ENCODE peak calls at places on chromosome 9, in four cellular contexts. One of them, this sample, is unnamed.

GRCh38 chr9:89398651-89399050 is 80.4 kb downstream of the SECISBP2 start:
- DNase-seq in stimulated activated CD8-positive, alpha-beta memory T cell treated with anti-CD3 and anti-CD28 coated beads, Interleukin-15, amount 100 ng/mL, for 48 hours: no peak
- DNase-seq in GM12865: no peak
- DNase-seq in T follicular helper cell: no peak
- DNase-seq in this sample: no peak

GRCh38 chr9:114847492-114848417 is 41.9 kb upstream of the TNFSF15 start:
- DNase-seq in stimulated activated CD8-positive, alpha-beta memory T cell treated with anti-CD3 and anti-CD28 coated beads, Interleukin-15, amount 100 ng/mL, for 48 hours: no peak
- DNase-seq in GM12865: no peak
- DNase-seq in T follicular helper cell: no peak
- DNase-seq in this sample: no peak

GRCh38 chr9:73073337-73074175 is 78.1 kb upstream of the ANXA1 start:
- DNase-seq in stimulated activated CD8-positive, alpha-beta memory T cell treated with anti-CD3 and anti-CD28 coated beads, Interleukin-15, amount 100 ng/mL, for 48 hours: no peak
- DNase-seq in GM12865: no peak
- DNase-seq in T follicular helper cell: no peak
- DNase-seq in this sample: no peak

GRCh38 chr9:87336407-87336806 is 161.3 kb upstream of the DAPK1 start:
- DNase-seq in stimulated activated CD8-positive, alpha-beta memory T cell treated with anti-CD3 and anti-CD28 coated beads, Interleukin-15, amount 100 ng/mL, for 48 hours: no peak
- DNase-seq in GM12865: peak
- DNase-seq in T follicular helper cell: no peak
- DNase-seq in this sample: no peak

GRCh38 chr9:115517335-115518075 is 399.5 kb upstream of the TNC start:
- DNase-seq in stimulated activated CD8-positive, alpha-beta memory T cell treated with anti-CD3 and anti-CD28 coated beads, Interleukin-15, amount 100 ng/mL, for 48 hours: no peak
- DNase-seq in GM12865: no peak
- DNase-seq in T follicular helper cell: no peak
- DNase-seq in this sample: no peak

GRCh38 chr9:33117816-33118215 is 41.3 kb upstream of the SMU1 start:
- DNase-seq in stimulated activated CD8-positive, alpha-beta memory T cell treated with anti-CD3 and anti-CD28 coated beads, Interleukin-15, amount 100 ng/mL, for 48 hours: no peak
- DNase-seq in GM12865: no peak
- DNase-seq in T follicular helper cell: no peak
- DNase-seq in this sample: no peak

GRCh38 chr9:137408651-137409405 is 14.1 kb downstream of the EXD3 start:
- DNase-seq in stimulated activated CD8-positive, alpha-beta memory T cell treated with anti-CD3 and anti-CD28 coated beads, Interleukin-15, amount 100 ng/mL, for 48 hours: no peak
- DNase-seq in GM12865: no peak
- DNase-seq in T follicular helper cell: no peak
- DNase-seq in this sample: no peak

GRCh38 chr9:92962846-92963245 is 15.5 kb downstream of the FGD3 start:
- DNase-seq in stimulated activated CD8-positive, alpha-beta memory T cell treated with anti-CD3 and anti-CD28 coated beads, Interleukin-15, amount 100 ng/mL, for 48 hours: no peak
- DNase-seq in GM12865: no peak
- DNase-seq in T follicular helper cell: no peak
- DNase-seq in this sample: no peak

GRCh38 chr9:131237931-131238401 is 38.3 kb downstream of the FAM78A start:
- DNase-seq in stimulated activated CD8-positive, alpha-beta memory T cell treated with anti-CD3 and anti-CD28 coated beads, Interleukin-15, amount 100 ng/mL, for 48 hours: peak
- DNase-seq in GM12865: peak
- DNase-seq in T follicular helper cell: peak
- DNase-seq in this sample: peak

GRCh38 chr9:27247756-27248155 is 49.2 kb downstream of the EQTN start:
- DNase-seq in stimulated activated CD8-positive, alpha-beta memory T cell treated with anti-CD3 and anti-CD28 coated beads, Interleukin-15, amount 100 ng/mL, for 48 hours: no peak
- DNase-seq in GM12865: peak
- DNase-seq in T follicular helper cell: no peak
- DNase-seq in this sample: no peak

GRCh38 chr9:15373201-15373530 is 49.5 kb upstream of the SNAPC3 start:
- DNase-seq in stimulated activated CD8-positive, alpha-beta memory T cell treated with anti-CD3 and anti-CD28 coated beads, Interleukin-15, amount 100 ng/mL, for 48 hours: no peak
- DNase-seq in GM12865: no peak
- DNase-seq in T follicular helper cell: no peak
- DNase-seq in this sample: no peak

GRCh38 chr9:136854842-136855460 is 2.8 kb downstream of the MAMDC4 start:
- DNase-seq in stimulated activated CD8-positive, alpha-beta memory T cell treated with anti-CD3 and anti-CD28 coated beads, Interleukin-15, amount 100 ng/mL, for 48 hours: no peak
- DNase-seq in GM12865: no peak
- DNase-seq in T follicular helper cell: no peak
- DNase-seq in this sample: no peak

GRCh38 chr9:127219533-127219932 is 45.0 kb upstream of the GARNL3 start:
- DNase-seq in stimulated activated CD8-positive, alpha-beta memory T cell treated with anti-CD3 and anti-CD28 coated beads, Interleukin-15, amount 100 ng/mL, for 48 hours: no peak
- DNase-seq in GM12865: no peak
- DNase-seq in T follicular helper cell: no peak
- DNase-seq in this sample: no peak

GRCh38 chr9:21801683-21802417 is 586 bp upstream of the MTAP start:
- DNase-seq in stimulated activated CD8-positive, alpha-beta memory T cell treated with anti-CD3 and anti-CD28 coated beads, Interleukin-15, amount 100 ng/mL, for 48 hours: no peak
- DNase-seq in GM12865: peak
- DNase-seq in T follicular helper cell: no peak
- DNase-seq in this sample: no peak

GRCh38 chr9:122125158-122125890 is 32.2 kb upstream of the TTLL11 start:
- DNase-seq in stimulated activated CD8-positive, alpha-beta memory T cell treated with anti-CD3 and anti-CD28 coated beads, Interleukin-15, amount 100 ng/mL, for 48 hours: peak
- DNase-seq in GM12865: peak
- DNase-seq in T follicular helper cell: peak
- DNase-seq in this sample: peak

This sample was measured in T-helper 1 cell.